ENCODE peak calls at places on chromosomes 6 and 20, in ten cellular contexts. R is breast epithelium; U is brain microvascular endothelial cell; Y is testis; W is uterus; P is left ventricle myocardium inferior; F is GM23338; D is psoas muscle; L is thoracic aorta; T is effector memory CD4-positive, alpha-beta T cell. A is an unnamed sample.

GRCh38 chr6:69907981-69908498 is 41.7 kb downstream of the COL19A1 start:
- DNase-seq in R (no peak), U (no peak), Y (no peak), W (no peak), P (no peak), F (no peak), D (no peak), L (no peak), T (no peak), A (no peak)

GRCh38 chr20:59004493-59004762 is 2.6 kb downstream of the CTSZ start:
- DNase-seq in R (peak; percentile 48), U (no peak), Y (no peak), W (no peak), P (peak; percentile 61), F (no peak), D (peak; percentile 74), L (no peak), T (peak; percentile 43), A (no peak)

GRCh38 chr6:152750694-152751093 is at the start of gene VIP:
- DNase-seq in R (no peak), U (peak; percentile 27), Y (no peak), W (no peak), P (no peak), F (peak; percentile 90), D (no peak), L (no peak), T (no peak), A (peak; percentile 32)

GRCh38 chr20:37564388-37565133 is 36.9 kb upstream of the BLCAP start:
- DNase-seq in R (no peak), U (peak; percentile 3), Y (peak; percentile 69), W (peak; percentile 44), P (peak; percentile 25), F (peak; percentile 83), D (peak; percentile 66), L (no peak), T (no peak), A (peak; percentile 93)

GRCh38 chr6:44423306-44423705 is 35.8 kb downstream of the CDC5L start:
- DNase-seq in R (no peak), U (no peak), Y (no peak), W (no peak), P (no peak), F (no peak), D (no peak), L (no peak), T (no peak), A (no peak)

GRCh38 chr20:3080939-3081388 is 3.6 kb downstream of the AVP start:
- DNase-seq in R (no peak), U (no peak), Y (peak; percentile 90), W (no peak), P (peak; percentile 75), F (no peak), D (peak; percentile 93), L (no peak), T (no peak), A (no peak)

GRCh38 chr6:45930419-45931059 is 85.1 kb downstream of the CLIC5 start:
- DNase-seq in R (no peak), U (peak; percentile 60), Y (peak; percentile 87), W (peak; percentile 59), P (peak; percentile 58), F (peak; percentile 73), D (peak; percentile 82), L (no peak), T (peak; percentile 11), A (peak; percentile 78)

GRCh38 chr6:41488392-41489129 is 57.6 kb upstream of the FOXP4 start:
- DNase-seq in R (no peak), U (peak; percentile 86), Y (no peak), W (peak; percentile 73), P (no peak), F (peak; percentile 69), D (peak; percentile 56), L (no peak), T (no peak), A (peak; percentile 91)

GRCh38 chr20:23320317-23320716 is 30.3 kb upstream of the NXT1 start:
- DNase-seq in R (no peak), U (peak; percentile 25), Y (no peak), W (no peak), P (no peak), F (peak; percentile 47), D (no peak), L (no peak), T (no peak), A (no peak)

GRCh38 chr6:170032706-170033309 is 258.1 kb downstream of the DLL1 start:
- DNase-seq in R (no peak), U (no peak), Y (peak; percentile 9), W (peak; percentile 5), P (no peak), F (no peak), D (no peak), L (no peak), T (no peak), A (no peak)

GRCh38 chr20:45969712-45970634 is 2.0 kb downstream of the ZNF335 start:
- DNase-seq in R (peak; percentile 46), U (peak; percentile 55), Y (peak; percentile 62), W (no peak), P (no peak), F (peak; percentile 91), D (peak; percentile 60), L (no peak), T (no peak), A (peak; percentile 87)

GRCh38 chr20:64115171-64115911 is 8.0 kb upstream of the NPBWR2 start:
- DNase-seq in R (peak; percentile 36), U (no peak), Y (no peak), W (no peak), P (no peak), F (peak; percentile 2), D (peak; percentile 32), L (no peak), T (no peak), A (no peak)

GRCh38 chr6:30768634-30769087 is 24.3 kb upstream of the IER3 start:
- DNase-seq in R (no peak), U (no peak), Y (no peak), W (no peak), P (no peak), F (no peak), D (no peak), L (no peak), T (no peak), A (no peak)

GRCh38 chr6:3607599-3607998 is 143.9 kb downstream of the PXDC1 start:
- DNase-seq in R (peak; percentile 38), U (no peak), Y (no peak), W (no peak), P (no peak), F (no peak), D (no peak), L (no peak), T (no peak), A (no peak)

GRCh38 chr20:54091120-54091480 is 20.7 kb upstream of the BCAS1 start:
- DNase-seq in R (no peak), U (no peak), Y (no peak), W (no peak), P (no peak), F (no peak), D (no peak), L (no peak), T (no peak), A (no peak)
- H3K4me3 ChIP-seq in R (no peak overlapping the region), U (no peak overlapping the region), Y (no peak overlapping the region), W (no peak overlapping the region), P (no peak overlapping the region), F (no peak overlapping the region), D (no peak overlapping the region), L (no peak overlapping the region), T (no peak overlapping the region), A (no peak overlapping the region)

GRCh38 chr20:47285189-47285588 is 71.3 kb downstream of the ZMYND8 start:
- DNase-seq in R (no peak), U (no peak), Y (no peak), W (no peak), P (no peak), F (no peak), D (no peak), L (no peak), T (no peak), A (no peak)
- H3K36me3 ChIP-seq in R (no peaks in the 10 kb centered on the region), U (peaks cover 87% of the 10 kb centered on the region), Y (no peaks in the 10 kb centered on the region), W (no peaks in the 10 kb centered on the region), P (peaks cover 98% of the 10 kb centered on the region), F (peaks cover 86% of the 10 kb centered on the region), D (peaks cover 9% of the 10 kb centered on the region), L (peaks cover 9% of the 10 kb centered on the region), T (peaks cover 60% of the 10 kb centered on the region), A (peaks cover 37% of the 10 kb centered on the region)

GRCh38 chr6:34549804-34550202 is 6.3 kb downstream of the SPDEF start:
- DNase-seq in R (no peak), U (no peak), Y (no peak), W (no peak), P (no peak), F (no peak), D (no peak), L (no peak), T (no peak), A (no peak)

GRCh38 chr6:34547921-34548644 is 8.0 kb downstream of the SPDEF start:
- DNase-seq in R (no peak), U (no peak), Y (no peak), W (no peak), P (no peak), F (no peak), D (no peak), L (no peak), T (no peak), A (no peak)

GRCh38 chr6:34546551-34547321 is 9.4 kb downstream of the SPDEF start:
- DNase-seq in R (peak; percentile 86), U (no peak), Y (peak; percentile 74), W (peak; percentile 48), P (peak; percentile 54), F (no peak), D (no peak), L (no peak), T (no peak), A (no peak)

GRCh38 chr6:34551720-34552119 is 4.4 kb downstream of the SPDEF start:
- DNase-seq in R (no peak), U (no peak), Y (no peak), W (no peak), P (no peak), F (no peak), D (no peak), L (no peak), T (no peak), A (no peak)

DNA sequence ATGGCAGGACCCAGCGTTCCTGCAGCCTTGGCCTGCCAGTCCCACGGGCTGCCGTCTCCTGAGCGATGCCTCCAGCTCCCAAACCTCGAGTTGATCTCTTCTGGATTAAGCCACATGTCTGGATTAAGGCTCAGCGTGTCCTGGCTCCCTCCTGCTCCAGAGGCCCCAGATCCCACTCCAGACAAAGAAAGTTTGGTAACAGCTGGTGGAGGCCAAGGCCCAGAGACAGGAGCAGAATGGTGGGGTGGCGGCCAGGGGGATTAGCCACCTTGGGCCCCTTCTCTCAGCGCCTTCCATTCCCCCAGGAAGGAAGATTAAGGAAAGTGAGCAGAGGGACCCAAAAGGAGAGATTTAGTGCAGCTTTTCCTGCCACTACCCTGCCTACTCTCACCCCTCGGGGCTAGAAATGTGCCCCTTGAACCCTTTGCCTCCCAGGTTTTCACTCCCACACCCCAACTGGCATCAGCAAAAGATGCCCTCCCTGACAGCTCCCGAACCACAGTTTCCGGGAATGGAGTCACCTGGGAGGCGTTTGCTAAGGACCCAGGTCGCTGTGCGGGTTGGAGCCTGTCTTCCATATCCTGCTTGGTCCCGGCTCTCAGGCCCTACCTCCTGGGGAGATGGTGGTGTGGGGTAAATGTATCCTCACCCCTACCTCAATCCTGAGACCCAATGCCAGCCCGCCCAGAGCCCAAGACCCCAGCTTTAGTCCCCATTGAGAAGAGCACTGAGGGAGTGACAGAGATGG is 6.9 kb downstream of the SPDEF start:
- DNase-seq in R (no peak), U (no peak), Y (no peak), W (no peak), P (no peak), F (no peak), D (no peak), L (no peak), T (no peak), A (no peak)
- H3K4me3 ChIP-seq in R (no peak overlapping the region), U (no peak overlapping the region), Y (no peak overlapping the region), W (no peak overlapping the region), P (no peak overlapping the region), F (no peak overlapping the region), D (no peak overlapping the region), L (no peak overlapping the region), T (no peak overlapping the region), A (no peak overlapping the region)

GRCh38 chr6:150055131-150055530 is 13.8 kb downstream of the ULBP3 start:
- DNase-seq in R (no peak), U (no peak), Y (no peak), W (no peak), P (no peak), F (no peak), D (no peak), L (no peak), T (no peak), A (no peak)
- H3K36me3 ChIP-seq in R (no peaks in the 10 kb centered on the region), U (no peaks in the 10 kb centered on the region), Y (no peaks in the 10 kb centered on the region), W (no peaks in the 10 kb centered on the region), P (no peaks in the 10 kb centered on the region), F (no peaks in the 10 kb centered on the region), D (no peaks in the 10 kb centered on the region), L (no peaks in the 10 kb centered on the region), T (no peaks in the 10 kb centered on the region), A (no peaks in the 10 kb centered on the region)